ENCODE peak calls at places on chromosomes 12 and 14, in four cellular contexts. Z is ovary, M is left ventricle myocardium inferior, W is mesothelial cell of epicardium. T is an unnamed sample.

GRCh38 chr14:69693145-69693544 is 73.8 kb upstream of the SRSF5 start:
- DNase-seq in W (no peak), Z (peak; percentile 46), M (peak; percentile 45), T (peak; percentile 61)

GRCh38 chr12:98532687-98533304 is 17.4 kb downstream of the TMPO start:
- DNase-seq in M (no peak), Z (no peak), W (no peak), T (peak; percentile 46)

GRCh38 chr12:128068211-128068610 is 198.8 kb upstream of the TMEM132C start:
- DNase-seq in Z (no peak), M (no peak), W (no peak), T (no peak)

GRCh38 chr12:27083861-27084271 is 1.5 kb upstream of the C12orf71 start:
- DNase-seq in M (no peak), W (no peak), Z (no peak), T (no peak)

GRCh38 chr14:72686101-72686500 is 207.8 kb downstream of the DPF3 start:
- DNase-seq in M (no peak), W (no peak), Z (no peak), T (no peak)

GRCh38 chr14:100532916-100533630 is 54.1 kb downstream of the BEGAIN start:
- DNase-seq in W (peak; percentile 7), M (peak; percentile 38), Z (peak; percentile 71), T (peak; percentile 61)

GRCh38 chr14:103692871-103693270 is 22.4 kb downstream of the XRCC3 start:
- DNase-seq in W (no peak), M (no peak), Z (no peak), T (no peak)

GRCh38 chr14:91413547-91414474 is 3.8 kb downstream of the CCDC88C start:
- DNase-seq in M (no peak), Z (no peak), W (no peak), T (no peak)

GRCh38 chr12:107661830-107662229 is 23.8 kb upstream of the PWP1 start:
- DNase-seq in Z (no peak), W (no peak), M (no peak), T (no peak)

GRCh38 chr14:52354257-52354656 is 40.1 kb downstream of the PTGER2 start:
- DNase-seq in W (no peak), M (no peak), Z (no peak), T (no peak)

GRCh38 chr14:64755661-64756265 is 51.5 kb downstream of the PLEKHG3 start:
- DNase-seq in M (no peak), Z (peak; percentile 13), W (no peak), T (no peak)

GRCh38 chr14:49853572-49854375 is 1.2 kb upstream of the NEMF start:
- DNase-seq in W (peak; percentile 38), Z (peak; percentile 56), M (peak; percentile 62), T (peak; percentile 91)

GRCh38 chr14:93893550-93894329 is 33.4 kb upstream of the FAM181A start:
- DNase-seq in W (no peak), Z (no peak), M (no peak), T (no peak)

GRCh38 chr12:131934535-131934934 is 5.5 kb downstream of the PUS1 start:
- DNase-seq in W (no peak), M (no peak), Z (no peak), T (no peak)

GRCh38 chr12:6582196-6582595 is 14.1 kb upstream of the NOP2 start:
- DNase-seq in M (no peak), W (no peak), Z (no peak), T (no peak)

GRCh38 chr12:94460594-94460959 is 910 bp upstream of the CEP83 start:
- DNase-seq in W (no peak), M (no peak), Z (no peak), T (no peak)

GRCh38 chr14:50943943-50944646 is at the start of gene PYGL:
- DNase-seq in W (peak; percentile 37), Z (peak; percentile 75), M (peak; percentile 83), T (peak; percentile 85)

GRCh38 chr12:45648070-45648469 is 81.4 kb upstream of the ARID2 start:
- DNase-seq in W (no peak), Z (no peak), M (peak; percentile 20), T (no peak)

GRCh38 chr12:57528831-57529555 is 6.4 kb downstream of the MBD6 start:
- DNase-seq in W (no peak), M (no peak), Z (no peak), T (no peak)

GRCh38 chr14:67999693-68000384 is 180.3 kb downstream of the RAD51B start:
- DNase-seq in M (no peak), W (no peak), Z (no peak), T (peak; percentile 87)

GRCh38 chr14:104957146-104958113 is 20.7 kb downstream of the AHNAK2 start:
- DNase-seq in M (peak; percentile 9), Z (peak; percentile 9), W (no peak), T (no peak)

GRCh38 chr14:26596722-26597030 is 1.2 kb downstream of the NOVA1 start:
- DNase-seq in M (peak; percentile 13), Z (no peak), W (no peak), T (peak; percentile 20)

GRCh38 chr14:84998216-84998615 is 531.7 kb upstream of the FLRT2 start:
- DNase-seq in W (no peak), M (no peak), Z (no peak), T (no peak)

GRCh38 chr14:45698462-45699134 is 445.6 kb upstream of the MIS18BP1 start:
- DNase-seq in Z (no peak), W (no peak), M (no peak), T (peak; percentile 65)

GRCh38 chr12:946212-946611 is 3.3 kb downstream of the RAD52 start:
- DNase-seq in M (no peak), Z (no peak), W (no peak), T (no peak)

GRCh38 chr14:54805080-54805479 is 97.5 kb downstream of the GCH1 start:
- DNase-seq in W (no peak), M (no peak), Z (no peak), T (no peak)

GRCh38 chr12:125092872-125093680 is 27.8 kb downstream of the AACS start:
- DNase-seq in M (peak; percentile 59), W (no peak), Z (no peak), T (peak; percentile 41)
- TF ChIP-seq CTCF in M (peak; percentile 62), W (no peak), Z (no peak), T (no peak)

DNA sequence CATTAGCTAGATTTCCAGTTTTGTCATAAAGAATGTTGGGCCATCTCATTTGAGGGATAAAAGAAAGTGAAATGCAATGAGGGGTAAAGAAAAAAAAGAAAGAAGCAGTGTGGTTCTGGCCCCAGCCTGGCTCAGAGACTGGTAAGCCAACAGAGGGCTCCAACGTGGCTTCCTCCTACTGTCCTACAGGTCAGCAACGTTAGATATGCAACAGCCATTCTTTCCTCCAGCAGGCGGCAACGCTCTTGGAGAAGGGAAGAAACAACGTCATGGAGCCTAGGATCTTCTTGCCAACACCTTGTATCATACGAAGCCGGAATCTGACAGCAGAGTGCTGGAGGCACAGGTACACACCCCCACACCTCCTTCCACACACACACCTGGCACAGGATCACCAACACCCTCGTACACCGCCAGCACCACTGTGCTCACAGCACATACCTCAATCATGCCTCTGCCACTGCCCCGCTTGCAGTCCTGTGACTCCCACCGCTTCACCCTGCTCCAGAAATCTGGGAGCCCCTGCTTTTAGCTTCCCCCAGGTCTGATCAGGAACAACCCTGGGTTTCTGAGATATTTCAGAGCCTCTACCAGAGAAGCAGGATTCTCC is 102.8 kb downstream of the RPAP3 start:
- DNase-seq in Z (no peak), W (no peak), M (no peak), T (no peak)
- TF ChIP-seq CTCF in Z (no peak), W (no peak), M (no peak), T (no peak)

DNA sequence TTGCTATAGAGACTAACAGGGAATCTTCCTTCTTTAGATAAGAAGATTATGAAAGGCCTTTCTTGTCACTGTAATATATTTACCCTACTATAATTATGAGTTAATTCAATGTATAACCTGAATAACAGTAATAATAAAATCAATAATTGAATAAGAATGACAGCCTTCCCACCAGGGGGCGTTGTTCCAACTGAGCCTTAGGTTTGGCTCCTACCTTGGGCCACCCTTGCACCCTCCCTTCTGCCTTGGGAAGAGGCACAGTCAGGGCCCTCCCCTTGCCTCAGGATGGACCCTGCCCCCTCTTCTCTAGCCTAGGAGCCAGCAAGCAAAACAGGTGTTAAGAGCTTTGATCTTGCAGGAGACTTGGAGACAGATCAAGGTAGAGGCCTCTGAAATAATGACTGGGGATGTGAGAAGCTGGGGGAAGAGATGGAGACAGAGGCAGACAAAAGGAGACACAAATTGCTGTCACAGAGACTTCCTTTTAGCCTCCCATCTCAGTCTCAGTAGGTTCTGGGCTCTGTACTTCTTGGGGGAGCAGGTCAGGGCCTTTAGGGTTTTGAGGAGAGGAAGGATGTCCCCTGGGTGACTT is 40.1 kb upstream of the CISTR start:
- DNase-seq in M (no peak), Z (no peak), W (no peak), T (no peak)
- TF ChIP-seq CTCF in M (peak; percentile 41), Z (no peak), W (peak; percentile 66), T (peak; percentile 42)

DNA sequence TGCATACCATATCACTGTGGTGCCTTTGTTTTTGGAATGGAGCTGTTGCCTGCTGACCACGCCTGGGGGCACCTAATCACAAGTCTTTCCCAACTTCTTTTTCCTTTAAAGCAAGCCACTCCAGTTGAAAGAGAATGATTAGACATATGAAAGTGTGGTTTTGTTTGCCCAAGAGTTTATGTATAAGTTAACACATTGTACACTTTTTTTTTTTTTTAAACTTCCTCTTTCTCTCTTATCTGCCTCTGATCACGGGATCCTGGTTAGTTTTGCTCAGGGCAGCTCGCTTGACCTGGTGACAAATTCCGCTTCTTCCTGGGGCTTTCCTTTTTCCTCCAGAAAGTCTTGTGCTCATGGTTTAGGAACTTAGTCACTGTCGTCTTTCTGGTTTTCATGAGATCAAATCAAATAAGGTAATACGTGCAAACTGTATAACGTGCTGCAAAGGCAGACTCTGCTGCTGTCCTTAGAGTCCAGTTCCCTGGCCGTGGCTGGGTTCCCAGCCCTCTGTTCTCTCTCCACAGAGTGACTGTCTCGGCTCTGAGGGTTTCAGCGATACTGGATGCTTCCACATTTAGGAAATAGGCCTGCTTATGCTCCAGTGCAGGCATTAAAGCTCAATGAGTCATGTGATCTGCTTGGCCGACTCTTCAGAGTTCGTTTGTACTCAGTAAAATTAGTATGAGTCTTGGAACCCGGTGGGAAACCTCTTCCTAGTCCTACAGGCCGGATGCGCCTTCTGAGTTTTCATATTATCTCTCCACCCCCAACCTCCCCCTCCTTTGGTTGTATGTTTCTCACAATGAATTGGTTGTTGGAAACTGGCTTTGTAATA is 15.2 kb downstream of the RASSF3 start:
- DNase-seq in W (no peak), M (peak; percentile 57), Z (peak; percentile 51), T (peak; percentile 91)
- TF ChIP-seq CTCF in W (no peak), M (no peak), Z (no peak), T (no peak)